ENCODE peak calls at places on chromosomes 7 and 10, in ten cellular contexts. H is activated T-cell treated with anti-CD3 and anti-CD28 coated beads, Interleukin-2, amount 50 U/mL, for 4 hours; C is activated CD8-positive, alpha-beta T cell treated with anti-CD3 and anti-CD28 coated beads for 36 hours; A is heart right ventricle; Z is CD8-positive, alpha-beta T cell; M is stimulated activated naive CD8-positive, alpha-beta T cell treated with anti-CD3 and anti-CD28 coated beads, Interleukin-15, Interleukin-2, amounts not matched to agents 100 U/mL and 50 U/mL, for 24 hours; G is activated T-helper 17 cell treated with anti-CD3 and anti-CD28 coated beads, Interleukin-2, amount 50 U/mL, for 72 hours; U is activated naive CD8-positive, alpha-beta T cell treated with anti-CD3 and anti-CD28 coated beads, Interleukin-2, amount 10 ng/mL, durations not matched to agents 7 days and 5 days; P is effector memory CD8-positive, alpha-beta T cell; N is central memory CD8-positive, alpha-beta T cell. V is an unnamed sample.

GRCh38 chr7:117036034-117036669 is 82.9 kb downstream of the ST7 start:
- ATAC-seq in H (no peak), C (no peak), A (peak; percentile 57), Z (no peak), M (no peak), G (no peak), U (no peak), P (no peak), N (no peak), V (no peak)

GRCh38 chr7:91847881-91848599 is 32.5 kb downstream of the MTERF1 start:
- ATAC-seq in H (no peak), C (no peak), A (no peak), Z (no peak), M (no peak), G (no peak), U (no peak), P (no peak), N (no peak), V (no peak)

GRCh38 chr7:66250711-66251110 is 45.6 kb downstream of the TPST1 start:
- ATAC-seq in H (no peak), C (no peak), A (no peak), Z (no peak), M (no peak), G (no peak), U (no peak), P (no peak), N (no peak), V (no peak)

GRCh38 chr7:138606251-138606650 is 94.9 kb downstream of the SVOPL start:
- ATAC-seq in H (no peak), C (no peak), A (no peak), Z (no peak), M (no peak), G (no peak), U (no peak), P (no peak), N (no peak), V (no peak)

GRCh38 chr10:88616250-88616977 is 29.9 kb downstream of the LIPJ start:
- ATAC-seq in H (no peak), C (no peak), A (peak; percentile 74), Z (no peak), M (no peak), G (no peak), U (no peak), P (no peak), N (no peak), V (no peak)

GRCh38 chr10:49009231-49009979 is 69.8 kb upstream of the LRRC18 start:
- ATAC-seq in H (no peak), C (no peak), A (peak; percentile 62), Z (no peak), M (no peak), G (no peak), U (no peak), P (no peak), N (no peak), V (no peak)

GRCh38 chr10:132477398-132478340 is 59.9 kb upstream of the INPP5A start:
- ATAC-seq in H (no peak), C (no peak), A (no peak), Z (no peak), M (peak; percentile 9), G (no peak), U (no peak), P (no peak), N (no peak), V (no peak)

GRCh38 chr10:4043897-4044296 is 258.9 kb upstream of the KLF6 start:
- ATAC-seq in H (no peak), C (no peak), A (peak; percentile 82), Z (no peak), M (no peak), G (no peak), U (no peak), P (no peak), N (no peak), V (no peak)

GRCh38 chr10:48931188-48931587 is 8.5 kb downstream of the LRRC18 start:
- ATAC-seq in H (no peak), C (no peak), A (no peak), Z (no peak), M (no peak), G (no peak), U (no peak), P (no peak), N (no peak), V (no peak)